ENCODE peak calls at places on chromosome 3, in eight cellular contexts. W, K, J, V, M, G, B and H are unnamed samples.

GRCh38 chr3:141482250-141482937 is 4.4 kb upstream of the RASA2 start:
- DNase-seq in M (no peak), W (no peak), J (no peak), V (no peak), B (no peak), G (peak; percentile 88), K (peak; percentile 80), H (peak; percentile 72)

GRCh38 chr3:128784228-128784627 is 58.2 kb downstream of the RAB7A start:
- DNase-seq in V (peak; percentile 83), G (no peak), K (no peak), J (no peak), M (no peak), B (no peak), W (no peak), H (no peak)

GRCh38 chr3:58962040-58962651 is 87.7 kb downstream of the CFAP20DC start:
- DNase-seq in W (no peak), V (no peak), M (no peak), K (peak; percentile 63), B (no peak), J (no peak), G (no peak), H (peak; percentile 34)

GRCh38 chr3:28050895-28051294 is 190.5 kb upstream of the CMC1 start:
- DNase-seq in V (no peak), G (no peak), J (peak; percentile 2), B (no peak), M (peak; percentile 21), W (no peak), K (peak; percentile 36), H (peak; percentile 22)

GRCh38 chr3:105347625-105348302 is 18.9 kb upstream of the ALCAM start:
- DNase-seq in M (no peak), K (no peak), J (no peak), B (no peak), V (no peak), G (no peak), W (no peak), H (no peak)

GRCh38 chr3:24139463-24140412 is 194.7 kb downstream of the NR1D2 start:
- DNase-seq in K (no peak), G (no peak), M (no peak), J (no peak), W (no peak), V (no peak), B (no peak), H (no peak)

GRCh38 chr3:153614563-153614962 is 452.5 kb downstream of the RAP2B start:
- DNase-seq in J (no peak), M (no peak), K (peak; percentile 75), B (no peak), V (no peak), W (no peak), G (peak; percentile 78), H (peak; percentile 46)

GRCh38 chr3:114356084-114357009 is 62.5 kb downstream of the TIGIT start:
- DNase-seq in V (peak; percentile 57), W (no peak), B (no peak), M (no peak), J (no peak), K (no peak), G (no peak), H (no peak)

GRCh38 chr3:197468866-197469382 is 86.8 kb downstream of the BDH1 start:
- DNase-seq in M (peak; percentile 53), K (peak; percentile 54), V (no peak), B (no peak), W (no peak), G (peak; percentile 37), J (no peak), H (peak; percentile 53)

GRCh38 chr3:40980467-40980866 is 218.8 kb upstream of the CTNNB1 start:
- DNase-seq in B (no peak), J (no peak), M (no peak), W (no peak), K (no peak), V (no peak), G (no peak), H (no peak)

GRCh38 chr3:11091088-11091590 is 63.2 kb upstream of the HRH1 start:
- DNase-seq in V (no peak), W (no peak), G (no peak), B (no peak), J (no peak), K (peak; percentile 34), M (peak; percentile 17), H (no peak)

GRCh38 chr3:99962703-99963102 is 145.0 kb downstream of the CMSS1 start:
- DNase-seq in J (no peak), G (peak; percentile 68), V (no peak), M (no peak), W (no peak), K (peak; percentile 94), B (no peak), H (peak; percentile 63)

GRCh38 chr3:98021821-98022220 is 13.3 kb downstream of the GABRR3 start:
- DNase-seq in M (no peak), J (peak; percentile 56), G (peak; percentile 42), K (peak; percentile 49), V (no peak), W (no peak), B (no peak), H (no peak)

GRCh38 chr3:101938262-101938847 is 89.0 kb downstream of the NFKBIZ start:
- DNase-seq in M (no peak), B (no peak), W (no peak), V (no peak), J (no peak), G (no peak), K (no peak), H (no peak)

GRCh38 chr3:130263708-130264107 is 81.8 kb upstream of the COL6A5 start:
- DNase-seq in B (no peak), G (no peak), W (no peak), V (no peak), K (no peak), M (no peak), J (no peak), H (no peak)

GRCh38 chr3:120457827-120458226 is 7.0 kb upstream of the FSTL1 start:
- DNase-seq in K (no peak), V (no peak), J (peak; percentile 53), B (no peak), M (no peak), G (no peak), W (no peak), H (no peak)

GRCh38 chr3:114504941-114505632 is 211.3 kb downstream of the TIGIT start:
- DNase-seq in V (no peak), G (peak; percentile 17), J (no peak), M (no peak), K (peak; percentile 46), B (no peak), W (no peak), H (no peak)

GRCh38 chr3:119257654-119258410 is 17.2 kb upstream of the B4GALT4 start:
- DNase-seq in J (no peak), B (no peak), M (peak; percentile 62), G (no peak), V (no peak), K (peak; percentile 33), W (no peak), H (no peak)

GRCh38 chr3:138472141-138472825 is 37.9 kb downstream of the ESYT3 start:
- DNase-seq in W (no peak), B (no peak), K (no peak), M (no peak), J (no peak), V (no peak), G (no peak), H (no peak)

GRCh38 chr3:43695443-43695842 is 4.7 kb downstream of the ABHD5 start:
- DNase-seq in M (no peak), J (no peak), W (no peak), V (no peak), K (peak; percentile 65), G (no peak), B (no peak), H (peak; percentile 46)

GRCh38 chr3:10977864-10978510 is 14.6 kb upstream of the SLC6A1 start:
- DNase-seq in J (no peak), G (peak; percentile 7), K (peak; percentile 68), B (no peak), V (peak; percentile 45), W (no peak), M (no peak), H (peak; percentile 56)

GRCh38 chr3:171142985-171143384 is 116.5 kb upstream of the SLC2A2 start:
- DNase-seq in G (no peak), K (peak; percentile 82), B (no peak), V (no peak), M (no peak), J (peak; percentile 95), W (no peak), H (peak; percentile 60)

GRCh38 chr3:18211116-18211515 is 214.0 kb downstream of the SATB1 start:
- DNase-seq in W (no peak), J (no peak), V (no peak), M (no peak), B (no peak), G (no peak), K (no peak), H (no peak)

GRCh38 chr3:171454026-171454425 is 6.2 kb downstream of the TNIK start:
- DNase-seq in M (no peak), W (no peak), J (no peak), G (no peak), V (no peak), K (no peak), B (no peak), H (no peak)

GRCh38 chr3:14175383-14176037 is 2.9 kb downstream of the XPC start:
- DNase-seq in B (peak; percentile 68), G (no peak), M (no peak), V (no peak), K (peak; percentile 67), W (no peak), J (no peak), H (peak; percentile 27)

GRCh38 chr3:42476225-42477160 is 25.9 kb upstream of the VIPR1 start:
- DNase-seq in G (peak; percentile 20), K (no peak), W (no peak), J (peak; percentile 77), V (no peak), M (peak; percentile 62), B (no peak), H (no peak)

GRCh38 chr3:157443873-157444770 is 7.5 kb downstream of the PTX3 start:
- DNase-seq in J (no peak), V (no peak), W (no peak), B (no peak), M (no peak), G (no peak), K (no peak), H (no peak)